ENCODE peak calls at places on chromosome 15, in seven cellular contexts. P is AG09309, C is HFF-Myc, N is cardiac fibroblast, X is activated B cell treated with CpG ODN at 0.5 μM for 24 hours, V is upper lobe of left lung, R is neural crest cell. I is an unnamed sample.

GRCh38 chr15:32872606-32873291 is 154.9 kb downstream of the GREM1 start:
- DNase-seq in P (peak; percentile 83), C (no peak), N (peak; percentile 50), X (no peak), V (peak; percentile 38), R (no peak), I (no peak)

GRCh38 chr15:57384816-57385215 is 8.5 kb downstream of the CGNL1 start:
- DNase-seq in P (no peak), C (no peak), N (peak; percentile 27), X (no peak), V (no peak), R (no peak), I (no peak)

GRCh38 chr15:37934340-37934739 is at the start of gene TMCO5A:
- DNase-seq in P (no peak), C (no peak), N (no peak), X (no peak), V (no peak), R (no peak), I (no peak)

GRCh38 chr15:65688462-65688861 is 66.7 kb downstream of the SLC24A1 start:
- DNase-seq in P (no peak), C (no peak), N (no peak), X (no peak), V (no peak), R (no peak), I (no peak)

GRCh38 chr15:57502116-57502515 is 89.6 kb upstream of the MYZAP start:
- DNase-seq in P (no peak), C (no peak), N (no peak), X (no peak), V (no peak), R (no peak), I (no peak)

GRCh38 chr15:75129788-75130187 is 71.9 kb upstream of the C15orf39 start:
- DNase-seq in P (no peak), C (no peak), N (no peak), X (no peak), V (no peak), R (no peak), I (no peak)

GRCh38 chr15:48823237-48823636 is 12.4 kb upstream of the CEP152 start:
- DNase-seq in P (no peak), C (no peak), N (no peak), X (no peak), V (no peak), R (no peak), I (no peak)

GRCh38 chr15:42921049-42921731 is 612 bp upstream of the TTBK2 start:
- DNase-seq in P (no peak), C (no peak), N (peak; percentile 33), X (peak; percentile 19), V (peak; percentile 26), R (peak; percentile 5), I (no peak)

GRCh38 chr15:43763819-43764446 is 12.8 kb downstream of the ELL3 start:
- DNase-seq in P (no peak), C (no peak), N (no peak), X (no peak), V (no peak), R (no peak), I (no peak)

GRCh38 chr15:29570931-29571727 is 251.1 kb downstream of the TJP1 start:
- DNase-seq in P (no peak), C (no peak), N (peak; percentile 24), X (no peak), V (no peak), R (peak; percentile 45), I (no peak)

GRCh38 chr15:60703196-60703933 is 224.4 kb upstream of the ICE2 start:
- DNase-seq in P (no peak), C (no peak), N (no peak), X (no peak), V (no peak), R (no peak), I (peak; percentile 49)

GRCh38 chr15:67548862-67549651 is 6.6 kb downstream of the MAP2K5 start:
- DNase-seq in P (no peak), C (no peak), N (no peak), X (no peak), V (peak; percentile 69), R (peak; percentile 21), I (no peak)

GRCh38 chr15:59399465-59400102 is 26.9 kb upstream of the MYO1E start:
- DNase-seq in P (no peak), C (no peak), N (no peak), X (peak; percentile 46), V (peak; percentile 41), R (no peak), I (no peak)

GRCh38 chr15:31294067-31294466 is 32.6 kb upstream of the KLF13 start:
- DNase-seq in P (no peak), C (no peak), N (no peak), X (no peak), V (no peak), R (peak; percentile 0), I (no peak)

GRCh38 chr15:37758412-37758811 is 176.0 kb upstream of the TMCO5A start:
- DNase-seq in P (no peak), C (no peak), N (no peak), X (no peak), V (no peak), R (no peak), I (no peak)

GRCh38 chr15:70267306-70267705 is 169.6 kb upstream of the TLE3 start:
- DNase-seq in P (no peak), C (no peak), N (no peak), X (no peak), V (no peak), R (no peak), I (no peak)

GRCh38 chr15:61702224-61703120 is 357.8 kb downstream of the VPS13C start:
- DNase-seq in P (no peak), C (no peak), N (no peak), X (no peak), V (no peak), R (no peak), I (no peak)

GRCh38 chr15:56150204-56150603 is 93.5 kb downstream of the RFX7 start:
- DNase-seq in P (no peak), C (no peak), N (no peak), X (no peak), V (no peak), R (no peak), I (no peak)

GRCh38 chr15:68001811-68002210 is 52.3 kb upstream of the PIAS1 start:
- DNase-seq in P (no peak), C (no peak), N (no peak), X (no peak), V (no peak), R (no peak), I (no peak)

GRCh38 chr15:23687143-23687470 is at the start of gene NDN:
- DNase-seq in P (no peak), C (no peak), N (peak; percentile 1), X (no peak), V (peak; percentile 32), R (peak; percentile 50), I (peak; percentile 47)

GRCh38 chr15:80945605-80946004 is 44.0 kb downstream of the MESD start:
- DNase-seq in P (no peak), C (no peak), N (no peak), X (no peak), V (no peak), R (no peak), I (no peak)

GRCh38 chr15:44729394-44729913 is 6.9 kb upstream of the TRIM69 start:
- DNase-seq in P (no peak), C (no peak), N (peak; percentile 27), X (no peak), V (peak; percentile 42), R (no peak), I (no peak)

GRCh38 chr15:90638963-90639362 is 78.2 kb upstream of the BLM start:
- DNase-seq in P (no peak), C (no peak), N (no peak), X (no peak), V (no peak), R (no peak), I (no peak)
- TF ChIP-seq CTCF in P (peak; percentile 9), C (no peak), N (no peak), X (no peak), V (no peak), R (no peak), I (peak; percentile 42)

GRCh38 chr15:88470625-88471372 is 3.3 kb downstream of the MRPS11 start:
- DNase-seq in P (no peak), C (no peak), N (no peak), X (no peak), V (no peak), R (no peak), I (no peak)
- TF ChIP-seq CTCF in P (no peak), C (peak; percentile 9), N (no peak), X (no peak), V (no peak), R (peak; percentile 17), I (no peak)

GRCh38 chr15:98174286-98174685 is 213.8 kb downstream of the ARRDC4 start:
- DNase-seq in P (no peak), C (no peak), N (no peak), X (no peak), V (no peak), R (no peak), I (no peak)

DNA sequence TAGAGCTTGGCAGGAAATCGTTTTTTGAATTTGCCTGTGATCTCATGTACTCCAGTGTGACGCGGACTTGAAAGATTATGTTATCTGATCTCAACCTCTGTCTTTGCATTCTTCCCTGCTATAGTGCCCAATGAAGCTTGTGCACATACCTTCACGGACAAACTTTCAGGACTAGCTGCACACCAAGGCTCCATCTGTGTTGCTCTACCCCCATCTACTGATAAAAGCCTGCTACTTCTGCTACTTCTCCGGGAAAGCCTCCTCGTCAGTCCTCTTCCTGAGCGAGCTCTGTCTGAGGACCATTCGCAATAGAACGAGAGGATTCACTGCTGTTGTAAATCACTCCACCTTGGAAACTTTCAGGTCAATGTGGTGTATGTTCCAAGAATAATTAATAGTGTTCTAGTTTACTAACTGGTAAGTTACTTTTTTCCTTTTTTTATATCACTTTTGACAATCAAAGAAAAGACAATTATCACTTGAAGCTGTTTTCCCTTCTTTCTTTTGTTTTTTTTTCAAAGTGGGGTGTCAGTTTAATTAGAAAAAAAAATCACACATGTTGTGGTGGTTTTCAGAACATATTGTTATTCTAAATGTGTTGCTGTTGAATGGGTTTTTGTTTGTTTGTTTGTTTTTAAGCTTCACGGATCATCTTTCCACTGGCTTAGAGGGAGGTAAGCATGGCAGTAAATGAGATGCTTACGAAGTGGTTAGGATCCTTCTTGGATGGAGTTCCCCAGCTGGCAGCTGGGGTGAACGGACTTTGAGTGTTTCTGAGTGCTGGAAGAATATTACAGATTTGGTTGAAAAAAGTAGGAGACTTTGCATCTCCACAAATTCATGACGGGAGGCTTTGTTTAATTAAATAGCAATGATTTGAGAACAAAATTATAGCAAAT is 217.7 kb downstream of the ARRDC4 start:
- DNase-seq in P (peak; percentile 16), C (peak; percentile 85), N (peak; percentile 61), X (no peak), V (no peak), R (peak; percentile 43), I (no peak)
- TF ChIP-seq CTCF in P (peak; percentile 74), C (peak; percentile 83), N (peak; percentile 58), X (no peak), V (peak; percentile 61), R (peak; percentile 91), I (peak; percentile 79)

GRCh38 chr15:47650564-47650963 is 66.7 kb upstream of the SEMA6D start:
- DNase-seq in P (no peak), C (no peak), N (no peak), X (no peak), V (no peak), R (no peak), I (no peak)

DNA sequence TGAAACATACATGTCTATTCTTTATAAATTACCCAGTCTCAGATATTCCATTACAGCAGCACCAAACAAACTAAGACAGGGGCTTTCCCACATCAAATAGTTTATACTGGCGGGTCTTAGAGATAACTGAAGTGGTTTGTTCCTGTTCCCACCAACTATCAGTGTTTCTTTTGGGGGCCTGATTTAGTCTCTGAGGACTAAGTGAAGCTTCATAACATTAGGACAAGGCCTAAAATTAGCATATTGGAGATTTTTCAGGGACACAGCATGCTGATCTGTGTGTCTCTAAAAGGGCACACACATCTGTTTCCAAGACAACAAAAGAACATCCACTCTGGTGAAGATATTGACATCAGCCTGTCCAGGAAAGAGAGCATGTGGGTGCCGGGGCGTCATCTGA is 72.6 kb upstream of the SEMA6D start:
- DNase-seq in P (no peak), C (no peak), N (no peak), X (no peak), V (no peak), R (no peak), I (no peak)
- TF ChIP-seq CTCF in P (no peak), C (no peak), N (no peak), X (no peak), V (no peak), R (no peak), I (no peak)